ENCODE peak calls at places on chromosomes 4 and X, in eight cellular contexts. N, W, M, Y, H, P, T and Q are unnamed samples.

GRCh38 chr4:119692001-119692400 is 63.4 kb upstream of the PDE5A start:
- DNase-seq in Y (peak), P (no peak), W (no peak), N (no peak), T (no peak), M (peak), H (no peak), Q (no peak)

GRCh38 chrX:110600745-110601310 is 194.8 kb downstream of the CHRDL1 start:
- DNase-seq in H (no peak), Y (peak), W (no peak), N (no peak), M (no peak), T (peak), P (no peak), Q (no peak)

GRCh38 chr4:139018501-139018900 is 2.9 kb downstream of the NOCT start:
- DNase-seq in Y (no peak), H (no peak), P (no peak), M (peak), N (peak), T (no peak), W (no peak), Q (no peak)

GRCh38 chrX:42886519-42886918 is 108.6 kb upstream of the PPP1R2C start:
- DNase-seq in T (no peak), H (no peak), Y (no peak), P (no peak), M (no peak), W (no peak), N (no peak), Q (no peak)

GRCh38 chrX:103215037-103215767 is at the start of gene BEX4:
- DNase-seq in W (peak), Y (no peak), H (peak), N (peak), T (peak), P (peak), M (peak), Q (peak)

GRCh38 chr4:99468891-99469290 is 33.7 kb upstream of the ADH7 start:
- DNase-seq in M (peak), N (no peak), W (no peak), Y (peak), P (no peak), T (no peak), H (no peak), Q (peak)

GRCh38 chr4:81392164-81392563 is 79.5 kb downstream of the RASGEF1B start:
- DNase-seq in T (no peak), W (no peak), Y (no peak), M (no peak), P (no peak), H (no peak), N (no peak), Q (no peak)

GRCh38 chr4:144547678-144548298 is 98.2 kb upstream of the HHIP start:
- DNase-seq in T (no peak), N (peak), H (no peak), P (no peak), W (no peak), Y (no peak), M (no peak), Q (no peak)

GRCh38 chr4:69497886-69498395 is 2.2 kb upstream of the UGT2B4 start:
- DNase-seq in W (no peak), P (no peak), N (no peak), T (no peak), Y (no peak), M (no peak), H (no peak), Q (no peak)

GRCh38 chr4:40953253-40954118 is 203.7 kb downstream of the NSUN7 start:
- DNase-seq in M (peak), P (no peak), T (no peak), W (no peak), Y (no peak), H (no peak), N (no peak), Q (no peak)

GRCh38 chr4:187608001-187608421 is 387.6 kb upstream of the ZFP42 start:
- DNase-seq in Y (peak), W (no peak), H (no peak), M (peak), T (no peak), P (no peak), N (no peak), Q (peak)

GRCh38 chr4:104093247-104093646 is 373.5 kb upstream of the TACR3 start:
- DNase-seq in N (peak), Y (no peak), M (no peak), T (no peak), P (no peak), H (no peak), W (no peak), Q (no peak)

GRCh38 chr4:2462218-2462991 is 6.5 kb upstream of the RNF4 start:
- DNase-seq in W (peak), N (peak), T (peak), H (peak), Y (no peak), P (peak), M (peak), Q (peak)

GRCh38 chr4:2459589-2460349 is 9.1 kb upstream of the RNF4 start:
- DNase-seq in H (no peak), Y (no peak), T (peak), P (no peak), N (no peak), W (no peak), M (no peak), Q (no peak)

GRCh38 chr4:2462992-2463762 is 5.7 kb upstream of the RNF4 start:
- DNase-seq in T (peak), W (no peak), P (no peak), Y (no peak), M (no peak), N (no peak), H (no peak), Q (no peak)

GRCh38 chr4:2458546-2459491 is 10.1 kb upstream of the RNF4 start:
- DNase-seq in Y (no peak), H (no peak), N (no peak), T (peak), P (peak), M (no peak), W (no peak), Q (no peak)

DNA sequence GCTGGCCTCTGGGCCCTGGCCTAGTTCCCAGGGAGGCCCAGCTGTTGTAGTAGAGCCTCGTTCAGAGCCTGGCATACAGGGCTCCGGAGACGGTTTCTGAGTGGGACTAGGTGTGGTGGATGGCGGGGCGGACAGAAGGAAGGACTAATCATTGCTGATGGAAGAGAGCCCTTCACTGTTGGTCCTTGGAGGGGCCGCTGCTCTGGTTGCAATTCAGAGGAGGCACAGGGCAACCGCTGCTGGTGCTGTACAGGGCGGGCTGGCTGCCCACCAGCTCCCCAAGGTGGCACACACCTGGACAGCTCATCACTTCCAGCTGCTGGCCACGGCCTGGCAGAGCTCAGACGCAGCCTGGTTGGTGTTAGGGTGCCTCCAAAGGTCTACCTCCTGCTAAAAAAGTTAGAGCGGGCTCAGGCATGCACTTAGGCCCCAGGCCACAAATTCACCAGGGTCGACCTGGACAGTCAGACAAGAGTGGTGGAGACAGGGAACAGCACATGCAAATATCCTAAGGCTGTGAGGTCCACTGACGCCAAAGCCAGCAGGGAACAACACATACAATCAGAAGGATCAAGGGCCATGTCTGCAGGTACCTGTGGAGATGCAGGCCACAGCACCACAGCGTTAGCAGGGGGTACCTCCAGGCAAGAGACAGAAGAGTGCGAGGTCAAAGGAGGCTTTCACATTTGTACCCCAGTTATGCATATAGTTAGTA is 7.5 kb upstream of the RNF4 start:
- DNase-seq in P (no peak), H (no peak), N (no peak), W (no peak), M (no peak), T (peak), Y (no peak), Q (no peak)
- H3K4me3 ChIP-seq in P (no peak), H (no peak), N (no peak), W (no peak), M (no peak), T (no peak), Y (no peak), Q (no peak)

GRCh38 chr4:129929984-129930383 is 834.0 kb downstream of the C4orf33 start:
- DNase-seq in N (no peak), P (no peak), M (no peak), Y (no peak), W (no peak), H (no peak), T (no peak), Q (no peak)

GRCh38 chr4:129926936-129927335 is 831.0 kb downstream of the C4orf33 start:
- DNase-seq in W (no peak), M (no peak), N (peak), P (no peak), Y (no peak), T (no peak), H (no peak), Q (no peak)

DNA sequence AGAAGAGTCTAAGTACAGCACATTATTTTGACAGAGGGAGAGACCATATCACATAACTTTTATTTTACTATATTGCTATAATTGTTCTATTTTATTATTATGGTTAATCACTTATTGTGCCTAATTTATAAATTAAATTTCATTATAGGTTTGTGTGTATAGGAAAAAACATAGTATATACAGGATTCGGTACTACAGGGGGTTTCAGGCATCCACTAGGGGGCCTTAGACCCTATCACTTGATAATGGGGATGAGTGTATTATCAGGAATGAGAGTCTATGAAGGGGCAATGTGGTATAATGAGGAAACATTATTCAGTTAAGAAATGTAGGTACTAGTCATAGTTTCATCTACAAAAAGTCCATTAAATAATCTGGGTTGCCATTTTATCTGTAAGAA is 833.1 kb downstream of the C4orf33 start:
- DNase-seq in M (no peak), T (no peak), H (no peak), P (no peak), W (no peak), Y (no peak), N (peak), Q (no peak)
- TF ChIP-seq CTCF in M (no peak), T (peak), H (no peak), P (no peak), W (no peak), Y (no peak), N (peak), Q (no peak)

GRCh38 chrX:119467842-119468185 is 430 bp upstream of the SLC25A5 start:
- DNase-seq in W (no peak), P (no peak), N (no peak), H (no peak), T (no peak), Y (no peak), M (no peak), Q (no peak)
- H3K4me3 ChIP-seq in W (peak), P (no peak), N (peak), H (peak), T (no peak), Y (peak), M (peak), Q (peak)

DNA sequence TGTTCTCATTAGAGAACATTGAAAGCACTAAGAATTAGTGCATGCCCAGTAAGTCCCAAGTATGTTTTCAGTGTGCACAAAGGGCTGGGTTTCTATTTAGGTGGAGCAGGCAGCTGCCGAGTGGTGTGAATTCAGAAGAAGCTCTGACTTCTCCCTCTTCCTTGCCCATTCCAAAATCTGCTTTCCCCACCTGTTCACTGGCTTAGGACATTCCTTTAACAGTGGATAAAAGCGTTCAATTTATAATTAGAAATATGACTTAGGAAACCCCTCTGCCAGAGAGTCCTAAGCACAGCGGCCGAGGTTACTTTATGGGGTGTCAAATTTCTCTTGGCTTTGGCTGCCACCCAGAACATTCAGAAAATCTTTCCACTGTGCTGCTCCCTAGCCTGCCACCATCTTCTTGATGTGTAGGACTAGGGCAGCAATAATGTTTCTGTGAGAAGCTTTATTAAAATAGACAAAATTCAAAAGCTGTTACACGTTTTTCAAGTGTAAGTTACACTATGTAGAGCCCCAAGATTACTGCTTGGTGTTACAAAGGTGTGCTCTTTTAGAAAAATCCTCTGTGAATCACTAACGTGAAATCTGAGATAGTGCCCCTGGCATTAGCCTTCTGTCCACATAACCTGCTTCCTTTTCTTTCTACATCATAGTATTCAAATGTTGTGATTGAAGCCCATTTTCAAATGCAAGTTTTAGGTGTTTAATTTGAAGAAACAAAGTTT is 191.6 kb upstream of the ANKRD50 start:
- DNase-seq in H (no peak), T (no peak), Y (no peak), P (peak), M (peak), W (no peak), N (no peak), Q (peak)
- TF ChIP-seq CTCF in H (no peak), T (no peak), Y (no peak), P (no peak), M (no peak), W (no peak), N (no peak), Q (no peak)

GRCh38 chr4:14644568-14645282 is 357.6 kb upstream of the CPEB2 start:
- DNase-seq in M (no peak), P (peak), W (no peak), Y (no peak), N (no peak), H (no peak), T (no peak), Q (no peak)
- H3K4me3 ChIP-seq in M (no peak), P (no peak), W (no peak), Y (no peak), N (no peak), H (no peak), T (no peak), Q (no peak)

GRCh38 chrX:106039920-106040319 is 1.4 kb upstream of the SERPINA7 start:
- DNase-seq in P (peak), T (no peak), M (no peak), N (peak), H (no peak), Y (no peak), W (no peak), Q (no peak)
- TF ChIP-seq CTCF in P (peak), T (peak), M (no peak), N (peak), H (peak), Y (peak), W (peak), Q (peak)

GRCh38 chrX:37684918-37685317 is 673 bp upstream of the XK start:
- DNase-seq in W (no peak), M (no peak), H (no peak), P (no peak), Y (no peak), N (peak), T (no peak), Q (no peak)

GRCh38 chrX:37685452-37686347 is at the start of gene XK:
- DNase-seq in T (peak), Y (no peak), W (no peak), P (peak), N (peak), H (no peak), M (no peak), Q (peak)

GRCh38 chrX:37686348-37686736 is 751 bp downstream of the XK start:
- DNase-seq in M (no peak), N (peak), W (no peak), Y (no peak), P (no peak), H (no peak), T (no peak), Q (no peak)

GRCh38 chrX:37684426-37684825 is 1.2 kb upstream of the XK start:
- DNase-seq in T (no peak), M (no peak), H (no peak), P (peak), W (no peak), Y (no peak), N (peak), Q (peak)

GRCh38 chrX:37686979-37687378 is 1.4 kb downstream of the XK start:
- DNase-seq in P (no peak), W (no peak), N (peak), T (no peak), M (no peak), Y (no peak), H (no peak), Q (no peak)
- H3K4me3 ChIP-seq in P (no peak), W (no peak), N (peak), T (no peak), M (no peak), Y (no peak), H (no peak), Q (no peak)

GRCh38 chrX:5236096-5236495 is 992.6 kb downstream of the NLGN4X start:
- DNase-seq in P (peak), T (no peak), Y (no peak), H (no peak), W (no peak), N (peak), M (no peak), Q (no peak)
- TF ChIP-seq CTCF in P (no peak), T (no peak), Y (no peak), H (no peak), W (no peak), N (peak), M (no peak), Q (no peak)

GRCh38 chr4:16897991-16898827 is at the start of gene LDB2:
- DNase-seq in P (peak), T (no peak), Y (peak), W (peak), N (no peak), H (peak), M (peak), Q (peak)
- H3K4me3 ChIP-seq in P (no peak), T (no peak), Y (peak), W (peak), N (no peak), H (peak), M (peak), Q (peak)

DNA sequence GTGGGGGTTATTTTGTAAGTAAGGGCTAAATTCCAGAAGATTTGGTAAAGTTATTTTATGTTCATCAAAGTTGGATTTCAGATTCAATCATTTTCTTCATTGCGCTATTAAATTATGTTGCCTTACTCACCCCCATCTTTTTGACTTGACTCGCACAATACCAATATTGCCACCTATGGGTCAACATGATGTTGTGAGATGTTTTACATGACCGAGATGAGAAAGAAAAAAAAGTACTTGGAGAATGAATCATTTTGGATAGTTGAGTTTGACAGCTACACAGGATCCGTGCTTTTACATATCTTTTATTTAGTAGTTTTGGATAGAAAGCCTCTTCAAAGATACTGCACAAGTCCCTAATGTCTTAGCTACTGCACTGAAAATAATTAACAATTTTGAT is 224.2 kb upstream of the EMCN start:
- DNase-seq in N (peak), M (peak), P (no peak), H (no peak), W (no peak), T (no peak), Y (peak), Q (peak)
- TF ChIP-seq CTCF in N (peak), M (peak), P (peak), H (peak), W (no peak), T (peak), Y (peak), Q (peak)